ENCODE peak calls at places on chromosomes 5 and 9, in seven cellular contexts. B is stimulated activated CD4-positive, alpha-beta T cell treated with anti-CD3 and anti-CD28 coated beads, Interleukin-15, amount 100 ng/mL, for 24 hours; M is CD4-positive, alpha-beta T cell; L is IMR-90; W is stimulated activated naive CD4-positive, alpha-beta T cell treated with Interleukin-2 at 50 U/mL for 16 hours; J is CD8-positive, alpha-beta memory T cell; A is NCI-H2081. S is an unnamed sample.

GRCh38 chr5:64612349-64612961 is 77.8 kb upstream of the SHISAL2B start:
- DNase-seq in B (peak; percentile 13), M (no peak), L (peak; percentile 64), W (no peak), J (no peak), A (peak; percentile 58), S (peak; percentile 53)

GRCh38 chr9:93680445-93681315 is 104.3 kb downstream of the PHF2 start:
- DNase-seq in B (peak; percentile 1), M (peak; percentile 31), L (no peak), W (no peak), J (no peak), A (no peak), S (no peak)

GRCh38 chr5:175195698-175196656 is 248.0 kb downstream of the DRD1 start:
- DNase-seq in B (no peak), M (no peak), L (peak; percentile 35), W (no peak), J (no peak), A (no peak), S (peak; percentile 35)

GRCh38 chr5:78824826-78825225 is 160.3 kb downstream of the ARSB start:
- DNase-seq in B (no peak), M (no peak), L (peak; percentile 38), W (no peak), J (no peak), A (no peak), S (peak; percentile 64)

GRCh38 chr5:141022384-141022783 is 28.8 kb upstream of the PCDHB1 start:
- DNase-seq in B (no peak), M (no peak), L (no peak), W (no peak), J (no peak), A (no peak), S (no peak)

GRCh38 chr5:119340597-119341218 is 15.1 kb upstream of the TNFAIP8 start:
- DNase-seq in B (peak; percentile 71), M (peak; percentile 57), L (no peak), W (peak; percentile 37), J (peak; percentile 26), A (no peak), S (no peak)

GRCh38 chr5:146447734-146448380 is 724 bp downstream of the TCERG1 start:
- DNase-seq in B (peak; percentile 56), M (no peak), L (peak; percentile 55), W (peak; percentile 13), J (no peak), A (peak; percentile 35), S (peak; percentile 43)

GRCh38 chr9:137138058-137138697 is 776 bp upstream of the GRIN1 start:
- DNase-seq in B (peak; percentile 35), M (no peak), L (no peak), W (no peak), J (no peak), A (peak; percentile 22), S (no peak)

GRCh38 chr5:172004824-172005237 is 1.6 kb downstream of the FBXW11 start:
- DNase-seq in B (peak; percentile 46), M (no peak), L (no peak), W (peak; percentile 17), J (no peak), A (peak; percentile 5), S (peak; percentile 20)

GRCh38 chr9:26768196-26768595 is 124.4 kb downstream of the CAAP1 start:
- DNase-seq in B (no peak), M (no peak), L (no peak), W (no peak), J (no peak), A (no peak), S (peak; percentile 11)

S was measured in AG10803.